ENCODE peak calls at places on chromosomes 6 and 20, in eight cellular contexts. J is activated naive CD8-positive, alpha-beta T cell treated with anti-CD3 and anti-CD28 coated beads, Interleukin-2, amount 50 U/mL, for 16 hours; D is HEK293T; I is SK-MEL-5; P is C1 segment of cervical spinal cord; A is HS-5; K is PC-3; B is endodermal cell. R is an unnamed sample.

GRCh38 chr20:13717631-13718044 is 67.1 kb downstream of the ESF1 start:
- DNase-seq in J (no peak), A (no peak), D (no peak), P (no peak), B (no peak), I (no peak), K (no peak), R (no peak)

GRCh38 chr20:38156888-38157634 is 8.0 kb downstream of the TGM2 start:
- DNase-seq in J (no peak), A (no peak), I (no peak), K (no peak), D (no peak), B (no peak), P (no peak), R (no peak)

GRCh38 chr20:47704746-47705496 is 80.4 kb downstream of the SULF2 start:
- DNase-seq in K (no peak), I (no peak), B (no peak), P (no peak), A (no peak), D (no peak), J (no peak), R (no peak)

GRCh38 chr20:8213831-8214587 is 81.9 kb downstream of the PLCB1 start:
- DNase-seq in K (no peak), I (no peak), B (no peak), J (no peak), D (no peak), P (no peak), A (no peak), R (peak)

GRCh38 chr6:88376759-88377387 is 210.7 kb upstream of the CNR1 start:
- DNase-seq in I (no peak), P (no peak), A (peak), D (no peak), K (peak), B (no peak), J (no peak), R (no peak)

GRCh38 chr6:81894286-81894685 is 141.8 kb upstream of the TENT5A start:
- DNase-seq in B (no peak), P (no peak), D (no peak), K (no peak), A (no peak), J (no peak), I (peak), R (peak)

GRCh38 chr6:36204068-36204753 is 7.7 kb downstream of the BRPF3 start:
- DNase-seq in A (no peak), P (no peak), I (no peak), D (no peak), B (no peak), J (no peak), K (no peak), R (no peak)

GRCh38 chr20:54170963-54171362 is 2.8 kb downstream of the CYP24A1 start:
- DNase-seq in J (no peak), B (no peak), A (no peak), D (no peak), P (no peak), I (no peak), K (no peak), R (no peak)

GRCh38 chr20:48923149-48923718 is 1.7 kb downstream of the ARFGEF2 start:
- DNase-seq in P (no peak), I (no peak), K (no peak), A (no peak), D (no peak), J (no peak), B (no peak), R (peak)

GRCh38 chr20:1835126-1835525 is 60.1 kb upstream of the SIRPA start:
- DNase-seq in K (no peak), D (no peak), I (no peak), P (no peak), A (no peak), J (no peak), B (no peak), R (no peak)

GRCh38 chr6:97305676-97306075 is 22.7 kb upstream of the MMS22L start:
- DNase-seq in J (no peak), I (no peak), B (no peak), P (no peak), A (no peak), D (no peak), K (no peak), R (no peak)

GRCh38 chr6:169398342-169399105 is 144.9 kb upstream of the THBS2 start:
- DNase-seq in I (peak), B (no peak), P (no peak), J (no peak), A (no peak), K (no peak), D (no peak), R (no peak)

GRCh38 chr20:63127700-63128364 is 88.1 kb downstream of the YTHDF1 start:
- DNase-seq in P (no peak), J (no peak), B (peak), D (no peak), I (no peak), K (no peak), A (no peak), R (no peak)

GRCh38 chr20:46580613-46581012 is 30.2 kb upstream of the OCSTAMP start:
- DNase-seq in A (no peak), B (no peak), I (no peak), K (no peak), D (no peak), P (no peak), J (no peak), R (no peak)

GRCh38 chr20:53202781-53203180 is 230.6 kb downstream of the TSHZ2 start:
- DNase-seq in J (no peak), P (no peak), D (no peak), B (no peak), A (no peak), K (peak), I (no peak), R (no peak)

GRCh38 chr6:152502421-152503188 is 134.6 kb downstream of the SYNE1 start:
- DNase-seq in J (no peak), I (no peak), K (peak), P (no peak), B (no peak), A (no peak), D (no peak), R (no peak)

GRCh38 chr6:19312291-19312978 is 524.7 kb upstream of the ID4 start:
- DNase-seq in K (no peak), I (no peak), P (peak), B (peak), J (no peak), A (no peak), D (no peak), R (no peak)